ENCODE peak calls at places on chromosomes 1 and 21, in four cellular contexts. G, U, V and D are unnamed samples. For H3K27me3 and H3K9me3, the result is how much of the 10 kb centered on the place peaks cover.

GRCh38 chr1:241606544-241606943 is 33.6 kb downstream of the CHML start:
- DNase-seq in G (no peak), U (no peak), V (no peak), D (no peak)

GRCh38 chr1:63320024-63320799 is 2.2 kb upstream of the FOXD3 start:
- DNase-seq in G (no peak), U (no peak), V (peak), D (no peak)

GRCh38 chr1:233359431-233359830 is 31.9 kb downstream of the MAP3K21 start:
- DNase-seq in G (no peak), U (no peak), V (no peak), D (no peak)

GRCh38 chr1:89877756-89878155 is 56.9 kb downstream of the LRRC8D start:
- DNase-seq in G (no peak), U (no peak), V (no peak), D (no peak)

GRCh38 chr1:207017615-207018559 is 14.7 kb downstream of the C1orf116 start:
- DNase-seq in G (peak), U (no peak), V (no peak), D (peak)

GRCh38 chr21:16509466-16509865 is 779.7 kb downstream of the USP25 start:
- DNase-seq in G (no peak), U (peak), V (peak), D (peak)

GRCh38 chr1:9440763-9441194 is 98.5 kb upstream of the SLC25A33 start:
- DNase-seq in G (peak), U (no peak), V (no peak), D (no peak)

GRCh38 chr1:86507935-86508582 is 38.8 kb upstream of the CLCA4 start:
- DNase-seq in G (no peak), U (peak), V (peak), D (no peak)

GRCh38 chr1:23555949-23556640 is 3.2 kb downstream of the ID3 start:
- DNase-seq in G (no peak), U (peak), V (peak), D (peak)

GRCh38 chr1:204359131-204359473 is 627 bp downstream of the PLEKHA6 start:
- DNase-seq in G (no peak), U (no peak), V (no peak), D (no peak)
- H3K27me3 ChIP-seq in G (under half), U (under half), V (under half), D (under half)

GRCh38 chr21:24045373-24045772 is 1561.9 kb downstream of the MRPL39 start:
- DNase-seq in G (no peak), U (no peak), V (no peak), D (no peak)

GRCh38 chr21:24046816-24047443 is 1560.4 kb downstream of the MRPL39 start:
- DNase-seq in G (no peak), U (no peak), V (no peak), D (no peak)

GRCh38 chr21:24045775-24046215 is 1561.5 kb downstream of the MRPL39 start:
- DNase-seq in G (peak), U (peak), V (peak), D (peak)

GRCh38 chr21:24050233-24050632 is 1557.0 kb downstream of the MRPL39 start:
- DNase-seq in G (no peak), U (no peak), V (no peak), D (no peak)
- H3K9me3 ChIP-seq in G (under half), U (under half), V (under half), D (under half)

DNA sequence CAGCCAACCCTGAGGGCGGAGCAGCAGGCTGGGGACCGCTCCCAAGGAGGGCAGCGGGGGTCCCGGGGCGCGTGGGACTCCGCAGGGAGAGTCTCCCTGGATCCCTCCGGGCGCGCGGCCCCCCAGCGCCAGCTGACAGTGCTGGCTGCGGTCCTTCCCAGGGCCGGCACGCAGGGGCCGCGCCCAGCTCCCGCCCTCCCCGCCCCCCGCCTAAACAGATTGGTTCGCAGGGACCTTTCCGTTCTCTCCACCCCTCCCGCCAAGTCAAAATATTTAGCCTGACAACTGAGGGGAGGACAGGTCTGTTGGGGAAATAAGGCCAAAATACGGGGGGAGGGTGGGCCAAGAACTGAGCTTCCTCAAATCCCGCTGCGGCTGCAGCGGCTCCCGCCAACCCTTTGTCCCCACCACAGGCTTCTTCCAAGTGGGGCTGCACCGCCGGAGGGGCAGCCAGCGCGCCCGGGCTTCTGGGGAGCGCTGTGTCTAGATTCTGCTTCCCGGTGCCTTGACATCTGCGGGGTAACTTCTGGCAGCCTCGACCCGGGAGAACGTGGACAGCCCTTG is at the start of gene INSRR:
- DNase-seq in G (no peak), U (peak), V (no peak), D (no peak)
- H3K27me3 ChIP-seq in G (half or more), U (half or more), V (half or more), D (under half)

DNA sequence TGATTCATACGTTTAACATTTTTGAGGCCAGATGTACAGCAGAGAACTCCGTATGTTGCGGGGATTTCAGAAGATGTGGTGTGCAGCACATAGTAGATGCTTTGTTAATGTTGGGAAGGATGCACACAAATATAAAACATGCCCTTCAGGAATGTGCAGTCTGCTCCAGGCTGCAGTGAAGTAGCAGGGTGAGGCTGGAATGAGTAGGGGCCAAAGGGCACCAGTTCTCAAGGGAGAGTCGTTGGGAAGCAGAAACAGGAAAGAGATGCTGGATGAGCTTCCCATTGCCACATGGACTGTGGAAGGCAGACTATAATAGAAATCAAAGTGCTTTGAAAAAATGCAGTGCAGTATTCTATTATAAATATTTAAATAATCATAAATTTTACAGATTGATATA is 126.9 kb downstream of the NOS1AP start:
- DNase-seq in G (no peak), U (no peak), V (no peak), D (no peak)
- H3K9me3 ChIP-seq in G (under half), U (under half), V (under half), D (under half)

GRCh38 chr21:34355570-34355969 is 8.2 kb upstream of the KCNE2 start:
- DNase-seq in G (no peak), U (no peak), V (no peak), D (no peak)
- H3K27me3 ChIP-seq in G (under half), U (under half), V (under half), D (under half)

DNA sequence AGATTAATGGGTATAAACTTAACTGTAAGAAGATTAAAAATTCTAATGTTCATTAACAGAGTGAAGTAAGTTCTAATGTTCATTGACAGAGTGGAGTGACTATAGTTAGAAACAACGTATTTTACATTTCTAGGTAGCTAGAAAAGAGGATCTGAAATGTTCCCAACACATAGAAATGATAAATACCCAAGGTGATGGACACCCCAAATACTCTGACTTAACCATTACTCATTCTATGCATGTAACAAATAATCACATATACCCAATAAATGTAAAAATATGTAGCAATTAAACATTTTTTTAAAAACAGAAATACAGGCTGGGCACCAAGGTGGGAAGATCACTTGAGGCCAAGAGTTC is 62.1 kb downstream of the ABL2 start:
- DNase-seq in G (no peak), U (no peak), V (no peak), D (no peak)
- H3K9me3 ChIP-seq in G (under half), U (under half), V (under half), D (under half)

GRCh38 chr1:201111672-201112071 is 554 bp downstream of the CACNA1S start:
- DNase-seq in G (no peak), U (no peak), V (no peak), D (no peak)
- H3K27me3 ChIP-seq in G (half or more), U (under half), V (under half), D (under half)

GRCh38 chr1:246987083-246987690 is 20.7 kb downstream of the ZNF695 start:
- DNase-seq in G (no peak), U (no peak), V (no peak), D (no peak)

GRCh38 chr1:246988316-246988715 is 19.5 kb downstream of the ZNF695 start:
- DNase-seq in G (no peak), U (no peak), V (no peak), D (no peak)

DNA sequence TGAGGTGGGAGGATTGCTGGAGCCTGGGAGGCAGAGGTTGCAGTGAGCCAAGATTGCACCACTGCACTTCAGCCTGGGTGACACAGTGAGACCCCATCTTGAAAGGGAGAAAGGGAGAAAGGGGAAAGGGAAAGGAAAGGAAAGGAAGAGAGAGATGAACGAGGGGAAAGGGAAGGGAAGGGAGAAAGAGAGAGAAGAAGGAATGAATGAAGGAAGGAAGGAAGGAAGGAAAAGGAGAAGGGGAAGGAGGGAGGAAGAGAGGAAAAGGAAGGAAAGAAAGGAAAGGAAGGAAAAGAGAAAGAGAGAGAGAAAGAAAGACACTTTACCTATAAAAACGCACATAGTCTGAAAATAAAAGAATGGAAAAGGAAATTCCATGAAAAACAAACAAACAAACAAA is 18.0 kb downstream of the ZNF695 start:
- DNase-seq in G (no peak), U (no peak), V (no peak), D (no peak)
- H3K9me3 ChIP-seq in G (half or more), U (half or more), V (under half), D (half or more)

GRCh38 chr1:2351723-2352122 is 39.6 kb downstream of the MORN1 start:
- DNase-seq in G (peak), U (no peak), V (no peak), D (no peak)

GRCh38 chr1:2348346-2349275 is 42.7 kb downstream of the MORN1 start:
- DNase-seq in G (peak), U (no peak), V (no peak), D (no peak)

GRCh38 chr1:2349821-2350220 is 41.5 kb downstream of the MORN1 start:
- DNase-seq in G (peak), U (no peak), V (no peak), D (no peak)

GRCh38 chr1:2350911-2351655 is 40.3 kb downstream of the MORN1 start:
- DNase-seq in G (peak), U (no peak), V (no peak), D (no peak)

DNA sequence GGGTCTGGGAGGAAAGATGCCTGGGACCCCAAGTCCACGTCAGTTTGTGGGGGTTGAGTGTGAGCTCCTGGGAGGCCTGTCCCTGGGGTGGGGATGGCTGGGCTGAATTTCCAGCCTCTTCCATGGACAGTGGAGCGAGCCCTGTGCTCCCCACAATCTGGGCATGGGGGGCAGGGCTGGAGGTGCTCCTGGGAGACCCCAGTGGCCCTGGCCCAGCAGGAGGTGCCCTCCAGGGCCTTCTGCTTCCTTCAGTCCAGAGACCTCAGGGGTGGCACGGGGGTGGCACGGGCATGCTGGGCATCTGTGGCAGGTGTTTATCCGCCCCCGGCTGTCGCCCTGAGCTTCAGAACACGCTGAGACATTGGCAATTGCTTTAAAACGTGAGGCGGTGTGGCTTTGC is 40.9 kb downstream of the MORN1 start:
- DNase-seq in G (no peak), U (no peak), V (no peak), D (no peak)
- H3K27me3 ChIP-seq in G (under half), U (under half), V (under half), D (under half)

GRCh38 chr1:83631836-83632235 is 367.1 kb downstream of the TTLL7 start:
- DNase-seq in G (no peak), U (no peak), V (no peak), D (no peak)
- H3K9me3 ChIP-seq in G (under half), U (under half), V (under half), D (under half)